ENCODE peak calls at places on chromosomes 2 and 18, in eight cellular contexts. One of them, this sample, is unnamed.

GRCh38 chr18:23822590-23823385 is 133.5 kb downstream of the LAMA3 start:
- DNase-seq in stimulated activated CD8-positive, alpha-beta memory T cell treated with anti-CD3 and anti-CD28 coated beads, Interleukin-2, amount 100 ng/mL, for 1 hour: no peak
- DNase-seq in iPS DF 19.7: no peak
- DNase-seq in AG09319: no peak
- DNase-seq in GM12892: no peak
- DNase-seq in lung: no peak
- DNase-seq in T-helper 1 cell: no peak
- DNase-seq in NCI-H774: no peak
- DNase-seq in this sample: no peak

GRCh38 chr2:117942958-117943672 is 70.8 kb downstream of the CCDC93 start:
- DNase-seq in stimulated activated CD8-positive, alpha-beta memory T cell treated with anti-CD3 and anti-CD28 coated beads, Interleukin-2, amount 100 ng/mL, for 1 hour: no peak
- DNase-seq in T-helper 1 cell: no peak
- DNase-seq in iPS DF 19.7: no peak
- DNase-seq in NCI-H774: no peak
- DNase-seq in GM12892: no peak
- DNase-seq in AG09319: no peak
- DNase-seq in lung: no peak
- DNase-seq in this sample: no peak

GRCh38 chr18:77360315-77361186 is 110.9 kb downstream of the GALR1 start:
- DNase-seq in lung: no peak
- DNase-seq in stimulated activated CD8-positive, alpha-beta memory T cell treated with anti-CD3 and anti-CD28 coated beads, Interleukin-2, amount 100 ng/mL, for 1 hour: no peak
- DNase-seq in NCI-H774: no peak
- DNase-seq in AG09319: no peak
- DNase-seq in T-helper 1 cell: no peak
- DNase-seq in iPS DF 19.7: no peak
- DNase-seq in GM12892: no peak
- DNase-seq in this sample: no peak

GRCh38 chr18:48161911-48162698 is 231.6 kb upstream of the SMAD2 start:
- DNase-seq in iPS DF 19.7: no peak
- DNase-seq in AG09319: no peak
- DNase-seq in NCI-H774: peak
- DNase-seq in stimulated activated CD8-positive, alpha-beta memory T cell treated with anti-CD3 and anti-CD28 coated beads, Interleukin-2, amount 100 ng/mL, for 1 hour: no peak
- DNase-seq in lung: no peak
- DNase-seq in GM12892: no peak
- DNase-seq in T-helper 1 cell: no peak
- DNase-seq in this sample: no peak

GRCh38 chr2:100184055-100184737 is 41.8 kb upstream of the AFF3 start:
- DNase-seq in iPS DF 19.7: no peak
- DNase-seq in stimulated activated CD8-positive, alpha-beta memory T cell treated with anti-CD3 and anti-CD28 coated beads, Interleukin-2, amount 100 ng/mL, for 1 hour: no peak
- DNase-seq in NCI-H774: no peak
- DNase-seq in AG09319: no peak
- DNase-seq in lung: no peak
- DNase-seq in GM12892: no peak
- DNase-seq in T-helper 1 cell: no peak
- DNase-seq in this sample: peak

GRCh38 chr2:96205888-96206287 is 2.7 kb downstream of the STARD7 start:
- DNase-seq in GM12892: no peak
- DNase-seq in T-helper 1 cell: no peak
- DNase-seq in AG09319: no peak
- DNase-seq in iPS DF 19.7: no peak
- DNase-seq in NCI-H774: no peak
- DNase-seq in lung: no peak
- DNase-seq in stimulated activated CD8-positive, alpha-beta memory T cell treated with anti-CD3 and anti-CD28 coated beads, Interleukin-2, amount 100 ng/mL, for 1 hour: no peak
- DNase-seq in this sample: no peak

GRCh38 chr2:24984912-24985311 is 13.2 kb upstream of the DNAJC27 start:
- DNase-seq in AG09319: no peak
- DNase-seq in iPS DF 19.7: no peak
- DNase-seq in GM12892: no peak
- DNase-seq in lung: no peak
- DNase-seq in T-helper 1 cell: no peak
- DNase-seq in stimulated activated CD8-positive, alpha-beta memory T cell treated with anti-CD3 and anti-CD28 coated beads, Interleukin-2, amount 100 ng/mL, for 1 hour: no peak
- DNase-seq in NCI-H774: no peak
- DNase-seq in this sample: no peak

GRCh38 chr2:64595397-64596160 is 58.1 kb downstream of the SERTAD2 start:
- DNase-seq in stimulated activated CD8-positive, alpha-beta memory T cell treated with anti-CD3 and anti-CD28 coated beads, Interleukin-2, amount 100 ng/mL, for 1 hour: no peak
- DNase-seq in NCI-H774: no peak
- DNase-seq in iPS DF 19.7: no peak
- DNase-seq in T-helper 1 cell: no peak
- DNase-seq in AG09319: no peak
- DNase-seq in lung: no peak
- DNase-seq in GM12892: no peak
- DNase-seq in this sample: no peak

GRCh38 chr18:34364699-34365098 is 140.0 kb upstream of the NOL4 start:
- DNase-seq in T-helper 1 cell: no peak
- DNase-seq in AG09319: no peak
- DNase-seq in GM12892: no peak
- DNase-seq in iPS DF 19.7: no peak
- DNase-seq in lung: no peak
- DNase-seq in stimulated activated CD8-positive, alpha-beta memory T cell treated with anti-CD3 and anti-CD28 coated beads, Interleukin-2, amount 100 ng/mL, for 1 hour: no peak
- DNase-seq in NCI-H774: peak
- DNase-seq in this sample: no peak

GRCh38 chr2:127588241-127588640 is 52.8 kb downstream of the MYO7B start:
- DNase-seq in T-helper 1 cell: no peak
- DNase-seq in lung: no peak
- DNase-seq in iPS DF 19.7: no peak
- DNase-seq in stimulated activated CD8-positive, alpha-beta memory T cell treated with anti-CD3 and anti-CD28 coated beads, Interleukin-2, amount 100 ng/mL, for 1 hour: no peak
- DNase-seq in NCI-H774: no peak
- DNase-seq in AG09319: no peak
- DNase-seq in GM12892: no peak
- DNase-seq in this sample: no peak

GRCh38 chr2:8154270-8154669 is 527.6 kb upstream of the ID2 start:
- DNase-seq in stimulated activated CD8-positive, alpha-beta memory T cell treated with anti-CD3 and anti-CD28 coated beads, Interleukin-2, amount 100 ng/mL, for 1 hour: no peak
- DNase-seq in NCI-H774: no peak
- DNase-seq in lung: no peak
- DNase-seq in iPS DF 19.7: no peak
- DNase-seq in GM12892: no peak
- DNase-seq in AG09319: no peak
- DNase-seq in T-helper 1 cell: no peak
- DNase-seq in this sample: no peak

GRCh38 chr2:202290316-202290715 is 24.8 kb downstream of the NOP58 start:
- DNase-seq in stimulated activated CD8-positive, alpha-beta memory T cell treated with anti-CD3 and anti-CD28 coated beads, Interleukin-2, amount 100 ng/mL, for 1 hour: no peak
- DNase-seq in NCI-H774: no peak
- DNase-seq in AG09319: no peak
- DNase-seq in T-helper 1 cell: no peak
- DNase-seq in GM12892: no peak
- DNase-seq in iPS DF 19.7: no peak
- DNase-seq in lung: no peak
- DNase-seq in this sample: no peak

GRCh38 chr2:105813045-105813315 is 68.3 kb downstream of the NCK2 start:
- DNase-seq in lung: no peak
- DNase-seq in stimulated activated CD8-positive, alpha-beta memory T cell treated with anti-CD3 and anti-CD28 coated beads, Interleukin-2, amount 100 ng/mL, for 1 hour: no peak
- DNase-seq in iPS DF 19.7: no peak
- DNase-seq in NCI-H774: no peak
- DNase-seq in AG09319: no peak
- DNase-seq in T-helper 1 cell: no peak
- DNase-seq in GM12892: no peak
- DNase-seq in this sample: no peak

GRCh38 chr2:11998626-11999378 is 252.4 kb downstream of the LPIN1 start:
- DNase-seq in AG09319: no peak
- DNase-seq in GM12892: no peak
- DNase-seq in iPS DF 19.7: no peak
- DNase-seq in T-helper 1 cell: no peak
- DNase-seq in lung: no peak
- DNase-seq in NCI-H774: no peak
- DNase-seq in stimulated activated CD8-positive, alpha-beta memory T cell treated with anti-CD3 and anti-CD28 coated beads, Interleukin-2, amount 100 ng/mL, for 1 hour: no peak
- DNase-seq in this sample: no peak

GRCh38 chr2:157327621-157328102 is 2.0 kb upstream of the ERMN start:
- DNase-seq in stimulated activated CD8-positive, alpha-beta memory T cell treated with anti-CD3 and anti-CD28 coated beads, Interleukin-2, amount 100 ng/mL, for 1 hour: peak
- DNase-seq in iPS DF 19.7: peak
- DNase-seq in GM12892: peak
- DNase-seq in lung: peak
- DNase-seq in NCI-H774: no peak
- DNase-seq in T-helper 1 cell: peak
- DNase-seq in AG09319: peak
- DNase-seq in this sample: no peak

GRCh38 chr2:94986392-94986963 is 39.0 kb upstream of the MAL start:
- DNase-seq in iPS DF 19.7: peak
- DNase-seq in AG09319: peak
- DNase-seq in stimulated activated CD8-positive, alpha-beta memory T cell treated with anti-CD3 and anti-CD28 coated beads, Interleukin-2, amount 100 ng/mL, for 1 hour: no peak
- DNase-seq in T-helper 1 cell: no peak
- DNase-seq in lung: peak
- DNase-seq in NCI-H774: peak
- DNase-seq in GM12892: peak
- DNase-seq in this sample: no peak

GRCh38 chr2:173229086-173229485 is 125.6 kb upstream of the CDCA7 start:
- DNase-seq in iPS DF 19.7: no peak
- DNase-seq in AG09319: no peak
- DNase-seq in GM12892: no peak
- DNase-seq in T-helper 1 cell: no peak
- DNase-seq in NCI-H774: no peak
- DNase-seq in lung: no peak
- DNase-seq in stimulated activated CD8-positive, alpha-beta memory T cell treated with anti-CD3 and anti-CD28 coated beads, Interleukin-2, amount 100 ng/mL, for 1 hour: no peak
- DNase-seq in this sample: no peak

GRCh38 chr2:96811916-96812315 is 4.2 kb upstream of the CNNM3 start:
- DNase-seq in stimulated activated CD8-positive, alpha-beta memory T cell treated with anti-CD3 and anti-CD28 coated beads, Interleukin-2, amount 100 ng/mL, for 1 hour: no peak
- DNase-seq in T-helper 1 cell: no peak
- DNase-seq in AG09319: no peak
- DNase-seq in NCI-H774: no peak
- DNase-seq in iPS DF 19.7: no peak
- DNase-seq in lung: no peak
- DNase-seq in GM12892: no peak
- DNase-seq in this sample: no peak

GRCh38 chr2:26011990-26012856 is 21.7 kb upstream of the RAB10 start:
- DNase-seq in stimulated activated CD8-positive, alpha-beta memory T cell treated with anti-CD3 and anti-CD28 coated beads, Interleukin-2, amount 100 ng/mL, for 1 hour: no peak
- DNase-seq in lung: peak
- DNase-seq in NCI-H774: peak
- DNase-seq in iPS DF 19.7: no peak
- DNase-seq in AG09319: no peak
- DNase-seq in T-helper 1 cell: no peak
- DNase-seq in GM12892: no peak
- DNase-seq in this sample: no peak

GRCh38 chr18:26531600-26532150 is 16.7 kb downstream of the KCTD1 start:
- DNase-seq in T-helper 1 cell: no peak
- DNase-seq in GM12892: no peak
- DNase-seq in stimulated activated CD8-positive, alpha-beta memory T cell treated with anti-CD3 and anti-CD28 coated beads, Interleukin-2, amount 100 ng/mL, for 1 hour: no peak
- DNase-seq in lung: no peak
- DNase-seq in AG09319: no peak
- DNase-seq in NCI-H774: no peak
- DNase-seq in iPS DF 19.7: no peak
- DNase-seq in this sample: no peak

GRCh38 chr2:186889291-186889886 is 40.4 kb upstream of the ZSWIM2 start:
- DNase-seq in T-helper 1 cell: no peak
- DNase-seq in GM12892: no peak
- DNase-seq in NCI-H774: no peak
- DNase-seq in lung: no peak
- DNase-seq in iPS DF 19.7: no peak
- DNase-seq in AG09319: no peak
- DNase-seq in stimulated activated CD8-positive, alpha-beta memory T cell treated with anti-CD3 and anti-CD28 coated beads, Interleukin-2, amount 100 ng/mL, for 1 hour: no peak
- DNase-seq in this sample: no peak

This sample was measured in vagina.